ENCODE peak calls at places on chromosomes 4 and X, in eight cellular contexts. E is CD8-positive, alpha-beta T cell; Y is fibroblast of pulmonary artery; D is transverse colon; M is retinal pigment epithelial cell; A is CD8-positive, alpha-beta memory T cell; J is MM.1S; R is brain microvascular endothelial cell. L is an unnamed sample.

GRCh38 chr4:171966356-171966755 is 153.2 kb downstream of the GALNTL6 start:
- DNase-seq in R (no peak), D (no peak), E (no peak), Y (no peak), A (no peak), M (no peak), J (no peak), L (no peak)

GRCh38 chrX:118459494-118459893 is 36.1 kb upstream of the DOCK11 start:
- DNase-seq in R (peak; percentile 11), D (no peak), E (no peak), A (no peak), Y (peak; percentile 52), J (peak; percentile 46), M (no peak), L (no peak)

GRCh38 chr4:159052315-159052714 is 50.6 kb upstream of the RAPGEF2 start:
- DNase-seq in M (no peak), E (no peak), A (no peak), R (no peak), Y (no peak), J (peak; percentile 40), D (no peak), L (no peak)

GRCh38 chrX:139881572-139881971 is 51.3 kb downstream of the ATP11C start:
- DNase-seq in Y (peak; percentile 87), D (no peak), A (no peak), J (no peak), M (no peak), R (no peak), E (no peak), L (no peak)

GRCh38 chr4:38160487-38161207 is 200.4 kb downstream of the PTTG2 start:
- DNase-seq in E (no peak), D (peak; percentile 33), M (peak; percentile 83), J (no peak), R (peak; percentile 98), Y (peak; percentile 99), A (peak; percentile 21), L (peak; percentile 99)

GRCh38 chr4:8438743-8439142 is 1.8 kb downstream of the ACOX3 start:
- DNase-seq in M (no peak), J (no peak), R (no peak), D (no peak), Y (peak; percentile 16), E (no peak), A (no peak), L (no peak)

GRCh38 chrX:18898517-18898916 is 85.4 kb downstream of the PHKA2 start:
- DNase-seq in D (no peak), M (no peak), A (no peak), E (no peak), J (no peak), R (no peak), Y (no peak), L (no peak)

GRCh38 chr4:105605493-105605892 is 53.1 kb downstream of the ARHGEF38 start:
- DNase-seq in A (no peak), J (no peak), M (peak; percentile 63), D (no peak), R (peak; percentile 28), E (no peak), Y (peak; percentile 54), L (peak; percentile 78)

GRCh38 chr4:186161138-186161537 is 30.2 kb upstream of the CYP4V2 start:
- DNase-seq in R (no peak), M (no peak), A (no peak), J (peak; percentile 95), E (no peak), Y (no peak), D (peak; percentile 47), L (no peak)

GRCh38 chr4:121842862-121843261 is 19.2 kb upstream of the CCNA2 start:
- DNase-seq in E (no peak), D (no peak), J (no peak), Y (no peak), M (no peak), A (no peak), R (no peak), L (no peak)

GRCh38 chrX:69305333-69306062 is 140.2 kb upstream of the PJA1 start:
- DNase-seq in E (no peak), R (no peak), J (no peak), A (no peak), D (no peak), M (peak; percentile 3), Y (no peak), L (no peak)

GRCh38 chr4:86939737-86940141 is 4.9 kb downstream of the AFF1 start:
- DNase-seq in D (peak; percentile 47), A (no peak), Y (no peak), R (no peak), J (peak; percentile 98), E (no peak), M (no peak), L (no peak)

GRCh38 chr4:86940176-86940575 is 5.4 kb downstream of the AFF1 start:
- DNase-seq in J (no peak), D (no peak), E (no peak), R (no peak), A (no peak), Y (no peak), M (no peak), L (no peak)

GRCh38 chr4:86940920-86941460 is 6.2 kb downstream of the AFF1 start:
- DNase-seq in A (no peak), Y (no peak), E (no peak), M (no peak), D (no peak), J (no peak), R (no peak), L (no peak)

GRCh38 chr4:86935833-86936721 is 1.3 kb downstream of the AFF1 start:
- DNase-seq in D (peak; percentile 87), R (peak; percentile 31), A (peak; percentile 61), M (no peak), Y (peak; percentile 65), E (peak; percentile 62), J (peak; percentile 86), L (peak; percentile 75)

DNA sequence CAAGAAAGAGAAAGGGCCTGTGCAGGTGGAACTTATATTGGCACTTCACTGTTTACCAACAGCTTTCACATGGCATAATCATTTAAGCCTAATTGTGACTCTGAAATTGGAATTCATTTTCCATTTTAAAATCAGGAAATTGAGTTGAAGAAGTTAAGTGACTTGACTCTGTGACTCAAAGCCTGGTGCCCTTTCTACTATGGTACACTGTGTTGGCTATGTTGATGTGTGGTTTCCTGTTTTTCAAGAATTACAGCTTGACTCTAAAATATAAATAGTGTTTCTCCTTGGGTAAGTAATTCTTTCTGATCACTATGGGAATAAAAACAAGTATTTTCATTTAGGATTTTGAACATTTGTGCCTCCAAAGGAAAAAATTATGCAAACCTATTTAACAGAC is 4.3 kb downstream of the AFF1 start:
- DNase-seq in A (no peak), E (no peak), Y (peak; percentile 33), M (no peak), J (no peak), D (no peak), R (no peak), L (no peak)
- H3K4me3 ChIP-seq in A (no peak overlapping the region), E (no peak overlapping the region), Y (no peak overlapping the region), M (no peak overlapping the region), J (peak overlapping the region; percentile 70), D (peak overlapping the region; percentile 8), R (no peak overlapping the region), L (peak overlapping the region; percentile 94)

GRCh38 chr4:86416081-86416480 is 56.2 kb upstream of the MAPK10 start:
- DNase-seq in R (peak; percentile 16), A (no peak), M (no peak), E (no peak), J (no peak), Y (no peak), D (no peak), L (no peak)

DNA sequence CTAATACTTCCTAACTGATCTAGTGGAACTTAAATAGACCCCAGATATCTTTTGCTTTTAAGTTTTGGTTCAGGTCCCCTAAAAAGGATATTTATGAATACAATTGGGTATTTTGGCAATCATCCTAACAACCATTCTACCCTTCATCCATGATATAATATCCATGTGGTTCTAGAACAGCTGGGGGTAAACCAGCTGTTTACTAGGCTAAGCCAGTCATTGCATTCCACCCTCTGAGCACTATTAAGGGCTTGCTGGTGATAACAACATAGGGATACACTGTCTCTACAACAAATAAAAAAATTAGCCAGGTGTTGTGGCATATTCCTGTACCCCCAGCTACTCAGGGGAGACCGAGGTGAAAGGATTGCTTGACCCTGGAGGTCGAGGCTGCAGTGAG is 54.8 kb upstream of the MAPK10 start:
- DNase-seq in E (no peak), D (no peak), R (no peak), J (no peak), M (no peak), A (no peak), Y (no peak), L (no peak)
- H3K4me3 ChIP-seq in E (no peak overlapping the region), D (no peak overlapping the region), R (no peak overlapping the region), J (no peak overlapping the region), M (no peak overlapping the region), A (no peak overlapping the region), Y (no peak overlapping the region), L (no peak overlapping the region)

GRCh38 chr4:17510582-17510981 is 1.3 kb downstream of the QDPR start:
- DNase-seq in E (no peak), Y (no peak), R (no peak), A (no peak), D (no peak), M (no peak), J (no peak), L (no peak)
- H3K4me3 ChIP-seq in E (no peak overlapping the region), Y (peak overlapping the region; percentile 75), R (no peak overlapping the region), A (no peak overlapping the region), D (peak overlapping the region; percentile 59), M (peak overlapping the region; percentile 76), J (peak overlapping the region; percentile 89), L (peak overlapping the region; percentile 79)

GRCh38 chr4:141140271-141141205 is 7.3 kb upstream of the RNF150 start:
- DNase-seq in D (no peak), E (no peak), J (no peak), Y (no peak), R (no peak), A (no peak), M (peak; percentile 64), L (no peak)
- H3K4me3 ChIP-seq in D (no peak overlapping the region), E (no peak overlapping the region), J (no peak overlapping the region), Y (no peak overlapping the region), R (no peak overlapping the region), A (no peak overlapping the region), M (no peak overlapping the region), L (no peak overlapping the region)

L was measured in epithelial cell of proximal tubule.